ENCODE peak calls at places on chromosomes 2 and 18, in six cellular contexts. G is ovary; P is brain microvascular endothelial cell; X is CD8-positive, alpha-beta T cell; R is tibial nerve; O is SK-N-SH. I is an unnamed sample.

GRCh38 chr2:170264865-170265264 is 86.9 kb downstream of the MYO3B start:
- DNase-seq in G (no peak), P (no peak), X (no peak), R (no peak), O (no peak), I (no peak)

GRCh38 chr2:182410120-182410519 is 16.7 kb downstream of the PDE1A start:
- DNase-seq in G (no peak), P (no peak), X (no peak), R (no peak), O (no peak), I (no peak)

GRCh38 chr2:23809168-23809567 is 117.8 kb downstream of the ATAD2B start:
- DNase-seq in G (no peak), P (no peak), X (no peak), R (no peak), O (no peak), I (no peak)

GRCh38 chr2:69013123-69013836 is at the start of gene ANTXR1:
- DNase-seq in G (peak; percentile 76), P (peak; percentile 64), X (no peak), R (no peak), O (peak; percentile 87), I (no peak)

GRCh38 chr2:216047417-216047816 is 34.1 kb upstream of the MREG start:
- DNase-seq in G (no peak), P (no peak), X (no peak), R (no peak), O (no peak), I (no peak)

GRCh38 chr2:96247009-96247408 is 18.8 kb downstream of the TMEM127 start:
- DNase-seq in G (no peak), P (no peak), X (no peak), R (no peak), O (no peak), I (no peak)

GRCh38 chr2:218169757-218170546 is 3.2 kb upstream of the CXCR1 start:
- DNase-seq in G (no peak), P (no peak), X (no peak), R (no peak), O (no peak), I (no peak)

GRCh38 chr2:186595219-186595618 is 5.4 kb downstream of the ITGAV start:
- DNase-seq in G (peak; percentile 72), P (no peak), X (no peak), R (no peak), O (no peak), I (no peak)

GRCh38 chr2:216539791-216540241 is 41.2 kb downstream of the RPL37A start:
- DNase-seq in G (no peak), P (no peak), X (no peak), R (no peak), O (peak; percentile 30), I (no peak)

GRCh38 chr18:58337285-58337684 is 291.6 kb downstream of the ALPK2 start:
- DNase-seq in G (no peak), P (no peak), X (no peak), R (no peak), O (no peak), I (no peak)

GRCh38 chr18:45412577-45412976 is 202.7 kb upstream of the SLC14A2 start:
- DNase-seq in G (no peak), P (no peak), X (no peak), R (no peak), O (no peak), I (peak; percentile 45)

GRCh38 chr2:106572541-106573148 is 85.5 kb downstream of the CD8B2 start:
- DNase-seq in G (no peak), P (no peak), X (no peak), R (no peak), O (no peak), I (no peak)

GRCh38 chr2:229417906-229418305 is 146.8 kb upstream of the PID1 start:
- DNase-seq in G (no peak), P (no peak), X (no peak), R (no peak), O (no peak), I (no peak)

GRCh38 chr2:234686088-234686890 is 189.4 kb upstream of the ARL4C start:
- DNase-seq in G (no peak), P (no peak), X (no peak), R (no peak), O (no peak), I (no peak)

GRCh38 chr2:219409619-219410018 is 8.6 kb upstream of the DES start:
- DNase-seq in G (no peak), P (no peak), X (no peak), R (no peak), O (no peak), I (no peak)

GRCh38 chr2:45797451-45798230 is 146.2 kb downstream of the PRKCE start:
- DNase-seq in G (no peak), P (no peak), X (no peak), R (no peak), O (no peak), I (no peak)

GRCh38 chr2:135203944-135204343 is 151.9 kb downstream of the RAB3GAP1 start:
- DNase-seq in G (no peak), P (no peak), X (no peak), R (no peak), O (no peak), I (no peak)

GRCh38 chr18:10168477-10168876 is 254.7 kb downstream of the VAPA start:
- DNase-seq in G (no peak), P (no peak), X (no peak), R (no peak), O (peak; percentile 44), I (no peak)

GRCh38 chr2:240196716-240197438 is 56.4 kb upstream of the OTOS start:
- DNase-seq in G (no peak), P (no peak), X (no peak), R (no peak), O (no peak), I (no peak)

DNA sequence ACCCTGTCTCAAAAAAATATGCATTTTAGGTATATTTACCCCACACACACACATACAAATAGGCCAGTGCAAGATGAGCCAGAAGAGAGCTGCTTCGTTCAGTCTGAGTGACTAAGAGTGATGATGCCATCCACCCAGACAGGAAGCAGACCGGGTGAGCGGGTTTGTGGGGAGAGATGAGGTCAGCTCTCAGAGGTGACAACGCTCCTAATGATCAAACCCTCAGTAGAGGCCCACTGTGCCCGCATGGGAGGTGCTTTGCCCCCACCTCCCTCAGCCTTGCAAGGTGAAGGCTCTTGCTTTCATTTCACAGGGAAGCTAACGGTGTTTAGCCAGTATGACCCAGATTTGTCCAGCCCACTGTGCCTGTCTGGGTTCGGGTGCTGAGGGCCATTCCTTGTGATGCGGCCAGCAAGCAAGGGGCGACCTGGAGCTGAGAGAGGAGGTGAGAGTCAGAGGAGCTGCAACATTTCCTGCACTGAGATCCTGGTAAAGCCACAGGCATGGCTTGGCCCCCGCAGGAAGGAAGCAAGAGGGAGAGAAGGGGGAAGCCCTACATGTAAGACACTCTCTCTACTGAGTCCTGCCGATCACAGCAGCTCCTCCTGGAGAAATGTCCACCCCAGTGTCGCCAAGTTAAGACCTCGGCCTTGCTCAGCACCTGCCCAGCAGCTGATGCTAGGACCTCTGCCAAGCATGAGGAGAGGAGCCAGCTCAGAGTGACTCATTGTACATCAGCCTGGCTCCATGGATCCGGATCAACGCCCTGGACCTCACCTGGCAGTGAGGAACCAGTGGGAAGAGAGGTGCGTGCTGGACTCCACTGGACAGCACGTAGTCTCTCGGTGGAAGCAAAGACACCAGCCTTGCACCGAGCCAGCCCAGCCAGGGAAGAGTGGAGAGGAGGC is 37.0 kb downstream of the NIFK start:
- DNase-seq in G (no peak), P (peak; percentile 85), X (peak; percentile 77), R (no peak), O (no peak), I (peak; percentile 65)
- H3K4me3 ChIP-seq in G (no peak overlapping the region), P (no peak overlapping the region), X (peak overlapping the region; percentile 34), R (no peak overlapping the region), O (no peak overlapping the region), I (no peak overlapping the region)

DNA sequence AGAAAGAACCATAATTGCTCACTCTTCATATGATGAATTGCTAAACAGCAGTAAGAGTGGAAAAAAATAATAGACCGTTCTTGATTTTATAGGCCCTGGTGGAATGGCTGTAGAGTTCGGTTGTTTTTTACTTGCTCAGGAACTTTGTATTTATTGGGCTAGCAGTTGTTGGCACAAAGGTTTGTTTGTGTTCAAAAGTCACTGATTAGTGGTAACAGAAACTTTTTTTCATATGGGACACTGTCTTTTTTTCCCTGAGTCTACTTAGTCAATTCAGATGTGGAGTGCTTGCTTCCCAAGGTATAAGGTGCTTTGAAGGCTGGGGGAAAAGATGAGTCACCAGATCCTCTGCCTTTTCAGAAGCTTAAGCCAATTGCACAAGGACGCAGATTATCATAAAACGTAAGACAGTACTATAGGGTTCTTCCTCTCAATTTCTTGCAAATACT is 25.8 kb downstream of the PHLPP1 start:
- DNase-seq in G (no peak), P (peak; percentile 13), X (no peak), R (no peak), O (no peak), I (no peak)
- H3K27ac ChIP-seq in G (no peak overlapping the region), P (no peak overlapping the region), X (no peak overlapping the region), R (no peak overlapping the region), O (no peak overlapping the region), I (peak overlapping the region; percentile 42)

DNA sequence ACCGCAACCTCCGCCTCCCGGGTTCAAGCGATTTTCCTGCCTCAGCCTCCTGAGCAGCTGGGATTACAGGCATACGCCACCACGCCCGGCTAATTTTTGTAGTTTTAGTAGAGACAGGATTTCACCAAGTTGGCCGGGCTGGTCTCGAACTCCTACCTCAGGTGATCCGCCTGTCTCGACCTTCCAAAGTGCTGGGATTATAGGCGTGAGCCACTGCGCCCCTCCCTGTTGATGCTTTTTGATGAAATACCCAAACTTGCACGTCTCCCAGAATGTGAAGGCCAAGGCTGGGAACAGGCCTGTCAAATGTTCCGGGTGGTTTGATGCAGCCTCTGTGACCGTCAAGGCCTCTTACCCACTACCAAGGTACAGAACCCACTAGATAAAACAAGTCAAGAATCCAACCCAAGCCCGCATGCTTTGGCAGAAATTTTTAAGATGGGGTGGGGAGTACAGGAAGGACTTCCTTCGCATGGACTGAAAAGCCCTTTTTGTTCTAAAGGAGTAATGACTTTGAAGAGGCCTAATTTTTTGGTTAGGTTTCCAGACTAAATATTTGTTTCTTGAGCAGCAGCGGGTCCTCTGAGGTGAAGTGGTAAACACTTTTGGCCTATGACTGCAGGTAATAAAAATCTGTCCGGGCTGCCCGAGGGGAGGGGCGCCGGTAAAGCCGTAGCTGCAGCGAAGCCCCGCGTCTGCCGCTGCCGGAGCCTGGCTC is 3.7 kb upstream of the EVX2 start:
- DNase-seq in G (no peak), P (no peak), X (no peak), R (no peak), O (no peak), I (no peak)
- H3K4me3 ChIP-seq in G (no peak overlapping the region), P (no peak overlapping the region), X (no peak overlapping the region), R (no peak overlapping the region), O (peak overlapping the region; percentile 40), I (no peak overlapping the region)

DNA sequence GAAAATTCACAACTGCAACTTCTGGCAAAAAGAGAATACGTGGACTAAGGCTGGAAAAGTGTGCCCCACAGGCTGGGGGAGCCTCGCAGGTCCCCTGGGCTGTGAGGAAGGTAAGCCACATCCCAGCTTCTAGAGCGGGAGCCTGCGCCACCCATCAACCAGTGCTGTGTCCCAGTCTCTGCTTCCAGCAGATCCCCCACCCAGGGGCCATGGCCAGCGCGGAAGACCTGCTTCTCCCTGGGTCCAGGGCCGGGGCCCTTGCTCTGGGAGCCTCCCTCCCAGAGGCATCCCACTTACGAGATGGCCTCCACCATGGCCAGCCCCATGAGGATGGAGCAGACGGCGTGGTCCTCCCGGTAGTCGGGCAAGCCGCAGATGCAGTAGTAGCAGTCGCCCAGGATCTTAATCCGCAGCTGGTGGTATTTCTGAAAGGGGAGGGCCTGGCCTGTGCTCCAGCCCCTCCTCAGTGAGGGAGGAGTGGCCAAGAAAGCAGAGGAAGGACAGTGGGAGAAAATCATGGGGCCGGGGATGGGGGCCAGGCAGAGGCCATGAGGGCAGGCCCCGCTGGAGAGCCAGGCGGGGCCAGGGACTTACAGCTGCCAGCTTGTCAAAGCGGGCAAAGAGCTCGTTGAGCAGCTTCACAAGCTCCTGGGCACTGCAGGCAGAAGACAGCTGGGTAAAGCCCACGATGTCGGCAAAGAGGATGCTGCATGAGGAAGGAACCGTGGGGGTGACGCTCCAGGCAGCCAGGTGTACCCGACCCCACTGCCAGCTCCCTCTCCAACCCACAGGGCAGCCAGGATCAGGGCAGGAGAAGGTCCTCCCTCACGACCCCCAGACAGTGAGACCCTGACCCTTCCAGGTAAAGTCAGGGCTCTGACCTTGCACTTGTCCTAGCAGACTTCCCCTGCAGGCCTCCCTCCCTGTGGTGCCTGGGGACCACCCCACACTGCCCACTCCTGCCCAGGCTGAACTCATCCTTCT is 48.0 kb downstream of the CENPO start:
- DNase-seq in G (no peak), P (no peak), X (no peak), R (no peak), O (no peak), I (no peak)
- H3K27ac ChIP-seq in G (no peak overlapping the region), P (no peak overlapping the region), X (no peak overlapping the region), R (no peak overlapping the region), O (no peak overlapping the region), I (no peak overlapping the region)

I was measured in keratinocyte.